ENCODE peak calls at places on chromosomes 12 and 14, in seven cellular contexts. One of them, this sample, is unnamed.

GRCh38 chr12:125528300-125528699 is 463.1 kb downstream of the AACS start:
- DNase-seq in PC-3: no peak
- DNase-seq in MM.1S: no peak
- DNase-seq in GM23338: no peak
- DNase-seq in neural progenitor cell: no peak
- DNase-seq in GM23248: no peak
- DNase-seq in HCT116: no peak
- DNase-seq in this sample: no peak

GRCh38 chr12:16352481-16352880 is 5.0 kb downstream of the MGST1 start:
- DNase-seq in MM.1S: no peak
- DNase-seq in neural progenitor cell: no peak
- DNase-seq in GM23248: peak; percentile 63
- DNase-seq in GM23338: no peak
- DNase-seq in PC-3: peak; percentile 42
- DNase-seq in HCT116: no peak
- DNase-seq in this sample: no peak

GRCh38 chr12:111434680-111435338 is 29.1 kb downstream of the SH2B3 start:
- DNase-seq in neural progenitor cell: no peak
- DNase-seq in GM23338: peak; percentile 41
- DNase-seq in PC-3: no peak
- DNase-seq in GM23248: peak; percentile 76
- DNase-seq in HCT116: no peak
- DNase-seq in MM.1S: peak; percentile 66
- DNase-seq in this sample: peak; percentile 47

GRCh38 chr12:13203028-13203922 is 6.7 kb downstream of the EMP1 start:
- DNase-seq in GM23338: peak; percentile 83
- DNase-seq in HCT116: no peak
- DNase-seq in MM.1S: peak; percentile 31
- DNase-seq in PC-3: no peak
- DNase-seq in GM23248: peak; percentile 82
- DNase-seq in neural progenitor cell: peak; percentile 70
- DNase-seq in this sample: no peak

GRCh38 chr14:92473261-92473946 is 40.2 kb upstream of the RIN3 start:
- DNase-seq in HCT116: no peak
- DNase-seq in PC-3: no peak
- DNase-seq in neural progenitor cell: no peak
- DNase-seq in MM.1S: no peak
- DNase-seq in GM23248: peak; percentile 91
- DNase-seq in GM23338: no peak
- DNase-seq in this sample: no peak

GRCh38 chr14:59009967-59010366 is 178.5 kb upstream of the DAAM1 start:
- DNase-seq in GM23248: no peak
- DNase-seq in MM.1S: no peak
- DNase-seq in HCT116: no peak
- DNase-seq in PC-3: no peak
- DNase-seq in neural progenitor cell: no peak
- DNase-seq in GM23338: no peak
- DNase-seq in this sample: no peak

GRCh38 chr12:76738824-76739579 is 24.9 kb upstream of the ZDHHC17 start:
- DNase-seq in GM23338: peak; percentile 19
- DNase-seq in PC-3: no peak
- DNase-seq in GM23248: no peak
- DNase-seq in neural progenitor cell: no peak
- DNase-seq in MM.1S: no peak
- DNase-seq in HCT116: no peak
- DNase-seq in this sample: no peak

GRCh38 chr12:110565919-110566871 is 16.9 kb downstream of the PPTC7 start:
- DNase-seq in PC-3: peak; percentile 98
- DNase-seq in GM23338: no peak
- DNase-seq in HCT116: no peak
- DNase-seq in GM23248: no peak
- DNase-seq in MM.1S: no peak
- DNase-seq in neural progenitor cell: no peak
- DNase-seq in this sample: no peak

GRCh38 chr12:578743-579449 is 84.3 kb downstream of the NINJ2 start:
- DNase-seq in MM.1S: no peak
- DNase-seq in PC-3: no peak
- DNase-seq in HCT116: no peak
- DNase-seq in GM23248: no peak
- DNase-seq in neural progenitor cell: no peak
- DNase-seq in GM23338: no peak
- DNase-seq in this sample: no peak

GRCh38 chr12:131983026-131983425 is 33.3 kb downstream of the EP400 start:
- DNase-seq in GM23338: no peak
- DNase-seq in neural progenitor cell: no peak
- DNase-seq in MM.1S: no peak
- DNase-seq in PC-3: no peak
- DNase-seq in GM23248: no peak
- DNase-seq in HCT116: no peak
- DNase-seq in this sample: no peak

GRCh38 chr12:105928436-105928835 is 210.3 kb downstream of the NUAK1 start:
- DNase-seq in PC-3: peak; percentile 26
- DNase-seq in MM.1S: no peak
- DNase-seq in GM23248: no peak
- DNase-seq in HCT116: no peak
- DNase-seq in GM23338: no peak
- DNase-seq in neural progenitor cell: no peak
- DNase-seq in this sample: no peak

GRCh38 chr12:3446235-3446634 is 44.8 kb upstream of the PRMT8 start:
- DNase-seq in MM.1S: no peak
- DNase-seq in PC-3: no peak
- DNase-seq in HCT116: no peak
- DNase-seq in GM23248: no peak
- DNase-seq in neural progenitor cell: no peak
- DNase-seq in GM23338: no peak
- DNase-seq in this sample: no peak

GRCh38 chr12:99043319-99043914 is 398.3 kb downstream of the APAF1 start:
- DNase-seq in PC-3: peak; percentile 78
- DNase-seq in neural progenitor cell: peak; percentile 82
- DNase-seq in MM.1S: peak; percentile 72
- DNase-seq in GM23248: peak; percentile 69
- DNase-seq in HCT116: peak; percentile 51
- DNase-seq in GM23338: peak; percentile 79
- DNase-seq in this sample: peak; percentile 80

GRCh38 chr12:111298583-111299436 is 70.1 kb downstream of the PHETA1 start:
- DNase-seq in GM23248: peak; percentile 73
- DNase-seq in MM.1S: peak; percentile 15
- DNase-seq in GM23338: peak; percentile 91
- DNase-seq in neural progenitor cell: peak; percentile 87
- DNase-seq in HCT116: peak; percentile 33
- DNase-seq in PC-3: peak; percentile 76
- DNase-seq in this sample: peak; percentile 82

GRCh38 chr14:77051101-77051500 is 22.6 kb upstream of the IRF2BPL start:
- DNase-seq in GM23248: peak; percentile 73
- DNase-seq in PC-3: no peak
- DNase-seq in MM.1S: no peak
- DNase-seq in neural progenitor cell: no peak
- DNase-seq in HCT116: no peak
- DNase-seq in GM23338: no peak
- DNase-seq in this sample: no peak

GRCh38 chr12:109759595-109759994 is 46.0 kb downstream of the FAM222A start:
- DNase-seq in HCT116: no peak
- DNase-seq in neural progenitor cell: no peak
- DNase-seq in GM23248: no peak
- DNase-seq in GM23338: no peak
- DNase-seq in PC-3: no peak
- DNase-seq in MM.1S: no peak
- DNase-seq in this sample: no peak

GRCh38 chr14:33691907-33692306 is 259.0 kb downstream of the EGLN3 start:
- DNase-seq in GM23248: no peak
- DNase-seq in PC-3: peak; percentile 56
- DNase-seq in HCT116: no peak
- DNase-seq in neural progenitor cell: no peak
- DNase-seq in GM23338: no peak
- DNase-seq in MM.1S: no peak
- DNase-seq in this sample: no peak

GRCh38 chr12:32603858-32604257 is 75.2 kb upstream of the DNM1L start:
- DNase-seq in PC-3: peak; percentile 1
- DNase-seq in HCT116: no peak
- DNase-seq in MM.1S: no peak
- DNase-seq in neural progenitor cell: no peak
- DNase-seq in GM23248: peak; percentile 78
- DNase-seq in GM23338: no peak
- DNase-seq in this sample: no peak

GRCh38 chr12:77152623-77153193 is 87.3 kb upstream of the E2F7 start:
- DNase-seq in GM23248: peak; percentile 77
- DNase-seq in MM.1S: no peak
- DNase-seq in PC-3: peak; percentile 63
- DNase-seq in GM23338: peak; percentile 79
- DNase-seq in neural progenitor cell: peak; percentile 63
- DNase-seq in HCT116: peak; percentile 22
- DNase-seq in this sample: peak; percentile 59

GRCh38 chr12:113203852-113204760 is 17.2 kb upstream of the TPCN1 start:
- DNase-seq in GM23248: no peak
- DNase-seq in MM.1S: no peak
- DNase-seq in HCT116: no peak
- DNase-seq in neural progenitor cell: no peak
- DNase-seq in GM23338: no peak
- DNase-seq in PC-3: no peak
- DNase-seq in this sample: no peak

GRCh38 chr12:110937104-110937641 is 16.8 kb upstream of the MYL2 start:
- DNase-seq in HCT116: peak; percentile 57
- DNase-seq in neural progenitor cell: peak; percentile 81
- DNase-seq in PC-3: peak; percentile 79
- DNase-seq in GM23248: peak; percentile 66
- DNase-seq in MM.1S: peak; percentile 33
- DNase-seq in GM23338: peak; percentile 96
- DNase-seq in this sample: peak; percentile 72

GRCh38 chr12:28415755-28416154 is 225.5 kb downstream of the CCDC91 start:
- DNase-seq in GM23338: peak; percentile 38
- DNase-seq in GM23248: peak; percentile 89
- DNase-seq in HCT116: no peak
- DNase-seq in neural progenitor cell: no peak
- DNase-seq in MM.1S: no peak
- DNase-seq in PC-3: peak; percentile 21
- DNase-seq in this sample: no peak

DNA sequence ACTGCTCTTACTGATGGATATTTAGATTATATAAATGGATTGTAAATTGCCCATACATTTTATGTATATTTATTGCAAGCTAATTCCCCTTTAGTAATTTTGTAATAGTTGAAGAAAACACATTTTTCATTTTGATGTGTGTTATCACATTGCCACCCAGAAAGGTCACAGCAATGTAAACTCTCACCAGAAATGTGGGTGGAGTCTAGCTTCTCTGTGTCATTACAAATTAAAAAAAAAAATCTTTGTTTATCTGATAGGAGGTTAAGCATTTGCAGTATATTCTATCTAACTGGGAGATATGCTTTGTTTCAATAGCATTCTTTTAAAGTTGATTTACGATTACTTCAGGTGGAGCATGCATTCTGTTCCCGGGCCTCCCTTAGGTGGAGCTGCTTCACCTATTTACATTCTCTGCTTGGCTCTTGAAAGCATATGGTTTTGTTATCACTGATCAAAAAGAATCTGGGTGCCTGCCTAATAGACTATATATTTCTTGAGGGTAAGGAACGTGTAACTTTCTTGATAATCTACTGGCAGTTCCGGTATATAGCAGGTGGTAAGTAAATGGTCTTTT is 7.9 kb downstream of the ADIPOR2 start:
- DNase-seq in GM23338: no peak
- DNase-seq in GM23248: no peak
- DNase-seq in MM.1S: no peak
- DNase-seq in HCT116: no peak
- DNase-seq in neural progenitor cell: no peak
- DNase-seq in PC-3: no peak
- DNase-seq in this sample: no peak
- TF ChIP-seq EZH2 in GM23338: no peak
- TF ChIP-seq EZH2 in GM23248: no peak
- TF ChIP-seq EZH2 in MM.1S: no peak
- TF ChIP-seq EZH2 in HCT116: no peak
- TF ChIP-seq EZH2 in neural progenitor cell: no peak
- TF ChIP-seq EZH2 in PC-3: no peak
- TF ChIP-seq EZH2 in this sample: no peak

GRCh38 chr14:65354715-65355114 is 57.8 kb upstream of the FUT8 start:
- DNase-seq in PC-3: peak; percentile 29
- DNase-seq in GM23338: peak; percentile 3
- DNase-seq in GM23248: no peak
- DNase-seq in MM.1S: no peak
- DNase-seq in neural progenitor cell: no peak
- DNase-seq in HCT116: no peak
- DNase-seq in this sample: peak; percentile 44

GRCh38 chr14:65354131-65354530 is 58.4 kb upstream of the FUT8 start:
- DNase-seq in HCT116: no peak
- DNase-seq in GM23338: no peak
- DNase-seq in PC-3: no peak
- DNase-seq in GM23248: no peak
- DNase-seq in MM.1S: no peak
- DNase-seq in neural progenitor cell: no peak
- DNase-seq in this sample: no peak

GRCh38 chr14:65351493-65352224 is 60.9 kb upstream of the FUT8 start:
- DNase-seq in neural progenitor cell: no peak
- DNase-seq in PC-3: no peak
- DNase-seq in HCT116: no peak
- DNase-seq in MM.1S: peak; percentile 60
- DNase-seq in GM23338: no peak
- DNase-seq in GM23248: no peak
- DNase-seq in this sample: no peak

GRCh38 chr14:65356327-65356836 is 56.1 kb upstream of the FUT8 start:
- DNase-seq in PC-3: peak; percentile 100
- DNase-seq in neural progenitor cell: no peak
- DNase-seq in GM23338: peak; percentile 21
- DNase-seq in GM23248: peak; percentile 95
- DNase-seq in HCT116: peak; percentile 98
- DNase-seq in MM.1S: peak; percentile 87
- DNase-seq in this sample: peak; percentile 54

GRCh38 chr14:65352964-65353530 is 59.5 kb upstream of the FUT8 start:
- DNase-seq in GM23338: no peak
- DNase-seq in GM23248: peak; percentile 54
- DNase-seq in neural progenitor cell: no peak
- DNase-seq in HCT116: peak; percentile 51
- DNase-seq in MM.1S: peak; percentile 52
- DNase-seq in PC-3: peak; percentile 88
- DNase-seq in this sample: no peak
- H2AFZ ChIP-seq in GM23338: no peak overlapping the region
- H2AFZ ChIP-seq in GM23248: no peak overlapping the region
- H2AFZ ChIP-seq in neural progenitor cell: no peak overlapping the region
- H2AFZ ChIP-seq in HCT116: peak overlapping the region; percentile 94
- H2AFZ ChIP-seq in MM.1S: peak overlapping the region; percentile 31
- H2AFZ ChIP-seq in PC-3: peak overlapping the region; percentile 24
- H2AFZ ChIP-seq in this sample: no peak overlapping the region

DNA sequence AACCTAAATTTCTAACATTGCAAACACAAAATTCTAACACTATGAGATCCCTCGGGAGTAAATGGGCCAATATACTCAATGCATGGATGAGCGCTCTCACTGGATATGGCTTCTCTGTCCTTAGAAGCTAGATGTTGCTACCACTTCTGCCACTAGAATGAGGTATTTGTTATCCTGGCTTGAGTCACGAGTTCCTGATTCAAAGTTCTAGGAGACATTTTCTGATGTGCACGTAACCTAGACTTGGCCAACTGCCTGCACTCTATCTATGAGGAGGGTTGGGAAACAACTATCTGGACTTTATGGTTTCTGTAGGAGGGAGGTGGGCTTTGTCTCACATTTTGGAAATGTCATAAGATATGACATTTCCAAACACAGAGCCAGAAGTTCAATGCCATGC is 37.6 kb downstream of the FERMT2 start:
- DNase-seq in PC-3: no peak
- DNase-seq in MM.1S: no peak
- DNase-seq in GM23338: no peak
- DNase-seq in HCT116: no peak
- DNase-seq in neural progenitor cell: no peak
- DNase-seq in GM23248: peak; percentile 56
- DNase-seq in this sample: no peak
- TF ChIP-seq EZH2phosphoT487 in PC-3: no peak
- TF ChIP-seq EZH2phosphoT487 in MM.1S: no peak
- TF ChIP-seq EZH2phosphoT487 in GM23338: no peak
- TF ChIP-seq EZH2phosphoT487 in HCT116: no peak
- TF ChIP-seq EZH2phosphoT487 in neural progenitor cell: no peak
- TF ChIP-seq EZH2phosphoT487 in GM23248: no peak
- TF ChIP-seq EZH2phosphoT487 in this sample: no peak

GRCh38 chr14:36524874-36525745 is 5.1 kb upstream of the NKX2-1 start:
- DNase-seq in GM23338: peak; percentile 94
- DNase-seq in neural progenitor cell: peak; percentile 93
- DNase-seq in MM.1S: no peak
- DNase-seq in HCT116: peak; percentile 65
- DNase-seq in PC-3: peak; percentile 62
- DNase-seq in GM23248: peak; percentile 46
- DNase-seq in this sample: peak; percentile 71
- TF ChIP-seq EZH2 in GM23338: peak; percentile 72
- TF ChIP-seq EZH2 in neural progenitor cell: peak; percentile 76
- TF ChIP-seq EZH2 in MM.1S: no peak
- TF ChIP-seq EZH2 in HCT116: no peak
- TF ChIP-seq EZH2 in PC-3: no peak
- TF ChIP-seq EZH2 in GM23248: peak; percentile 84
- TF ChIP-seq EZH2 in this sample: no peak